ENCODE peak calls at places on chromosome 15, in four cellular contexts. D, J, G and T are unnamed samples.

GRCh38 chr15:31488437-31489204 is 162.0 kb downstream of the KLF13 start:
- DNase-seq in D (peak), G (peak), J (peak), T (peak)

GRCh38 chr15:100229181-100230163 is 112.3 kb downstream of the ADAMTS17 start:
- DNase-seq in J (no peak), D (no peak), G (no peak), T (no peak)

GRCh38 chr15:26665950-26666921 is 106.6 kb downstream of the GABRB3 start:
- DNase-seq in D (no peak), G (no peak), J (no peak), T (no peak)

GRCh38 chr15:65197337-65197645 is 12.1 kb upstream of the CLPX start:
- DNase-seq in G (no peak), D (no peak), J (no peak), T (no peak)

GRCh38 chr15:25735550-25736384 is 127.4 kb downstream of the ATP10A start:
- DNase-seq in G (no peak), D (no peak), J (no peak), T (no peak)

GRCh38 chr15:80789836-80790235 is 10.7 kb downstream of the CEMIP start:
- DNase-seq in D (no peak), G (no peak), J (no peak), T (no peak)

GRCh38 chr15:90742082-90742481 is 24.9 kb downstream of the BLM start:
- DNase-seq in D (no peak), J (no peak), G (peak), T (no peak)

GRCh38 chr15:80309769-80310384 is 57.9 kb upstream of the CTXND1 start:
- DNase-seq in G (peak), J (peak), D (peak), T (no peak)

GRCh38 chr15:98718426-98719168 is 70.3 kb downstream of the IGF1R start:
- DNase-seq in G (no peak), J (no peak), D (no peak), T (no peak)

GRCh38 chr15:41822471-41822870 is 5.4 kb upstream of the JMJD7 start:
- DNase-seq in D (no peak), G (no peak), J (no peak), T (no peak)

GRCh38 chr15:73156431-73157191 is 104.3 kb downstream of the NEO1 start:
- DNase-seq in G (no peak), D (no peak), J (no peak), T (no peak)

GRCh38 chr15:61621146-61621545 is 392.0 kb upstream of the RORA start:
- DNase-seq in G (peak), D (no peak), J (peak), T (no peak)

GRCh38 chr15:42854576-42854975 is 66.0 kb downstream of the TTBK2 start:
- DNase-seq in G (no peak), D (no peak), J (no peak), T (no peak)

GRCh38 chr15:92077353-92078080 is 224.0 kb downstream of the SLCO3A1 start:
- DNase-seq in D (peak), G (peak), J (peak), T (no peak)

GRCh38 chr15:87777054-87777498 is 479.5 kb downstream of the NTRK3 start:
- DNase-seq in D (no peak), G (no peak), J (no peak), T (no peak)

GRCh38 chr15:31294067-31294466 is 32.6 kb upstream of the KLF13 start:
- DNase-seq in J (no peak), D (no peak), G (no peak), T (no peak)

GRCh38 chr15:22224241-22224671 is 143.9 kb downstream of the OR4M2 start:
- DNase-seq in D (no peak), J (no peak), G (no peak), T (no peak)

GRCh38 chr15:52529289-52529929 is 729 bp upstream of the MYO5A start:
- DNase-seq in J (no peak), G (no peak), D (no peak), T (no peak)

GRCh38 chr15:24857777-24858176 is 97.0 kb upstream of the SNRPN start:
- DNase-seq in G (no peak), J (no peak), D (no peak), T (no peak)

GRCh38 chr15:73394782-73395181 is 26.0 kb upstream of the HCN4 start:
- DNase-seq in D (no peak), J (no peak), G (no peak), T (no peak)

GRCh38 chr15:42065478-42065877 is 28.9 kb downstream of the PLA2G4D start:
- DNase-seq in J (no peak), D (no peak), G (no peak), T (no peak)

GRCh38 chr15:70165811-70166284 is 68.1 kb upstream of the TLE3 start:
- DNase-seq in D (no peak), J (no peak), G (no peak), T (no peak)

GRCh38 chr15:36527512-36528162 is 51.8 kb upstream of the CDIN1 start:
- DNase-seq in D (no peak), J (no peak), G (no peak), T (no peak)

GRCh38 chr15:80404057-80404718 is at the start of gene ARNT2:
- DNase-seq in G (no peak), J (no peak), D (no peak), T (no peak)

GRCh38 chr15:64622410-64623260 is 152.8 kb downstream of the RBPMS2 start:
- DNase-seq in D (no peak), G (no peak), J (no peak), T (no peak)

GRCh38 chr15:48360841-48361240 is 29.6 kb downstream of the DUT start:
- DNase-seq in D (peak), J (no peak), G (no peak), T (no peak)

GRCh38 chr15:76503121-76503520 is 166.5 kb downstream of the ISL2 start:
- DNase-seq in G (no peak), J (no peak), D (no peak), T (no peak)

GRCh38 chr15:63490345-63491034 is 13.9 kb upstream of the USP3 start:
- DNase-seq in G (no peak), D (no peak), J (no peak), T (no peak)

GRCh38 chr15:35530698-35531097 is 15.3 kb downstream of the DPH6 start:
- DNase-seq in D (no peak), G (no peak), J (no peak), T (no peak)

GRCh38 chr15:85495542-85495941 is 115.1 kb downstream of the AKAP13 start:
- DNase-seq in J (no peak), G (no peak), D (no peak), T (no peak)

GRCh38 chr15:85491663-85492062 is 111.3 kb downstream of the AKAP13 start:
- DNase-seq in D (no peak), J (no peak), G (no peak), T (no peak)

GRCh38 chr15:85495096-85495495 is 114.7 kb downstream of the AKAP13 start:
- DNase-seq in J (no peak), G (no peak), D (no peak), T (no peak)

GRCh38 chr15:85494035-85494793 is 113.8 kb downstream of the AKAP13 start:
- DNase-seq in G (no peak), D (peak), J (no peak), T (peak)

GRCh38 chr15:85493258-85493657 is 112.9 kb downstream of the AKAP13 start:
- DNase-seq in D (no peak), G (no peak), J (no peak), T (no peak)
- TF ChIP-seq TCF7L2 in D (no peak), G (no peak), J (no peak), T (no peak)

DNA sequence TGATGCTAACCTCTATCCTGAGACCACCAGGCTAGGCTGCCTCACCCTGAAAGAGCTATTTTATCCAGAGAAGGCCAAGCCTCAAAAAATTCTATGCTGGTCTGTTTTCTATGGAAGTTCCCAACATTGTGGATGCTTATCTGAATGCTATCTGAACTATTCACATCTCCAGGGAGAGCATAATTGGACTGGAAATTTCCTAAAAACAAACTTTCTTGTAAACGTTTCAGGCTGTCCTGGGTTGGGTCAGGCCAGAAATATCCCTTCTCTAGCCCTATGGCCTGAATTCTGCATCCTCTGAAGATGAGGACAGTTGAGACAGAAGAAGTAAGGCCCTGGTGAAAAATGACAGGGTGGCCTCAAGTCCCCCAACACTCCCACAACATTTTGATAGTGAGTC is 706.4 kb upstream of the NR2F2 start:
- DNase-seq in D (no peak), G (no peak), J (no peak), T (no peak)
- H3K27ac ChIP-seq in D (no peak), G (no peak), J (no peak), T (no peak)

GRCh38 chr15:68197170-68197492 is 8.0 kb downstream of the CALML4 start:
- DNase-seq in J (no peak), D (no peak), G (no peak), T (no peak)
- TF ChIP-seq POLR2AphosphoS5 in J (no peak), D (no peak), G (no peak), T (no peak)

GRCh38 chr15:34436126-34436955 is 1.3 kb downstream of the GOLGA8A start:
- DNase-seq in J (no peak), G (peak), D (no peak), T (no peak)
- TF ChIP-seq TCF7L2 in J (no peak), G (no peak), D (no peak), T (no peak)

GRCh38 chr15:39624806-39625205 is 43.9 kb downstream of the THBS1 start:
- DNase-seq in D (no peak), G (no peak), J (peak), T (peak)
- H3K27ac ChIP-seq in D (no peak), G (no peak), J (no peak), T (no peak)

GRCh38 chr15:84909782-84910181 is 25.3 kb downstream of the SLC28A1 start:
- DNase-seq in D (no peak), G (no peak), J (no peak), T (no peak)

GRCh38 chr15:84909029-84909428 is 24.6 kb downstream of the SLC28A1 start:
- DNase-seq in D (no peak), J (no peak), G (no peak), T (no peak)

GRCh38 chr15:84910928-84911623 is 26.6 kb downstream of the SLC28A1 start:
- DNase-seq in J (no peak), G (no peak), D (no peak), T (no peak)

GRCh38 chr15:84914351-84914750 is 29.9 kb downstream of the SLC28A1 start:
- DNase-seq in D (no peak), J (no peak), G (no peak), T (no peak)

GRCh38 chr15:84911879-84912660 is 27.6 kb downstream of the SLC28A1 start:
- DNase-seq in D (peak), G (peak), J (peak), T (no peak)
- TF ChIP-seq POLR2AphosphoS5 in D (peak), G (no peak), J (peak), T (no peak)

GRCh38 chr15:75151214-75152128 is 50.2 kb upstream of the C15orf39 start:
- DNase-seq in J (no peak), D (no peak), G (no peak), T (no peak)
- TF ChIP-seq TCF7L2 in J (no peak), D (no peak), G (no peak), T (no peak)

DNA sequence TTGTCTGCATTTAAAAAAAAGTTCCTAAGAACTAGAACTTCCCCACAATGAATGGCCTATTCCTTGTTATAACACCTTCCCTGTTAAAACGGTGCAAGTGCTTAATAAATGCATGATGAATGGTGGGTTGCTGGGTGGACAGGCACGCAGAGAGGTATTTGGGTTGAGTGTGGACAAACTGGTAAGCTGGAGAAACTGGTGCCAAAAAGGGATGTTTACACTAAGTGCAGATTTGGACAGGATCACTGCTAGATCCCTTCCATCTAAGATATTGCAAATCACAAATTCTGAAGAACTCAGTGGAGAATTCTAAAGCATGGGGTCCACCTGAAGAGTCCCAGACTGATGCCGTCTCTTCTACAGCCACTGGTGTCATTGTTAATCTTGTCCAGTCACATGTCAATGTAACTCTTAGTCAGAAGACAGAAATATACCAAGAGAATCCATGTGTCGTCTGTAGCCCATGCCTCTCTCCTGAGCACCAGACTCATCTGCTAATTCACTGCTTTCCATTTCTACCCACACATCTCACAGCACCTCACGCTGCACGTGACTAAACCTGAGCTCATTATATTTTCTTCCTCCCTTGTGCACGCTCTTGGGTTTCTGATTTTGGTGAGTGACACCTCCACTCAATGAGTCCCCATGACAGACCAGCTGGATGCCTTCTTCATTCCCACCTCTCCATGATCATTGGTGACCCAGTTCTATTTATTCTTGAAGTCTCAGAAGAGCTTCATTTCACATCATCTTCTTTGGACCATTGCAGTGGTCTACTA is 328.9 kb downstream of the THSD4 start:
- DNase-seq in G (no peak), J (no peak), D (no peak), T (no peak)
- H3K27ac ChIP-seq in G (no peak), J (no peak), D (peak), T (no peak)

GRCh38 chr15:85407421-85408269 is 27.2 kb downstream of the AKAP13 start:
- DNase-seq in D (no peak), J (peak), G (no peak), T (no peak)
- TF ChIP-seq POLR2AphosphoS5 in D (no peak), J (no peak), G (no peak), T (no peak)